ENCODE peak calls at places on chromosomes 5 and 9, in nine cellular contexts. E is fibroblast of mammary gland, F is IMR-90, V is lower leg skin, S is astrocyte, T is A549, D is epithelial cell of esophagus, N is cardiac fibroblast, M is body of pancreas. A is an unnamed sample.
A peak's percentile ranks its signal among the peaks of the same experiment; 100 is the strongest.

GRCh38 chr5:5042786-5043185 is 97.3 kb upstream of the ADAMTS16 start:
- DNase-seq in F (no peak), S (no peak), V (no peak), M (no peak), N (no peak), E (no peak), T (no peak), D (no peak), A (no peak)

GRCh38 chr9:77218612-77219011 is 41.3 kb downstream of the VPS13A start:
- DNase-seq in V (no peak), M (no peak), F (peak; percentile 86), N (peak; percentile 78), D (peak; percentile 65), E (peak; percentile 79), T (no peak), S (peak; percentile 73), A (peak; percentile 67)

GRCh38 chr5:157476699-157477408 is 16.8 kb downstream of the NIPAL4 start:
- DNase-seq in T (peak; percentile 78), D (peak; percentile 77), N (peak; percentile 81), M (peak; percentile 24), E (peak; percentile 73), V (no peak), S (peak; percentile 45), F (peak; percentile 74), A (peak; percentile 93)

GRCh38 chr5:82387041-82387818 is 109.1 kb upstream of the RPS23 start:
- DNase-seq in F (peak; percentile 18), D (peak; percentile 20), N (peak; percentile 87), M (no peak), E (peak; percentile 71), V (no peak), S (peak; percentile 97), T (peak; percentile 92), A (peak; percentile 37)

GRCh38 chr5:176166427-176166826 is 71.8 kb upstream of the SIMC1 start:
- DNase-seq in E (peak; percentile 41), M (no peak), V (no peak), N (peak; percentile 33), S (no peak), T (no peak), F (peak; percentile 71), D (peak; percentile 10), A (no peak)

GRCh38 chr5:58330781-58331180 is 129.1 kb downstream of the PLK2 start:
- DNase-seq in F (no peak), N (no peak), D (peak; percentile 88), T (no peak), E (no peak), M (no peak), S (no peak), V (no peak), A (peak; percentile 85)

GRCh38 chr9:124576751-124577150 is 69.6 kb upstream of the NR5A1 start:
- DNase-seq in N (no peak), T (no peak), F (no peak), S (no peak), D (no peak), M (no peak), V (no peak), E (no peak), A (no peak)

GRCh38 chr9:16241231-16241630 is 629.2 kb downstream of the BNC2 start:
- DNase-seq in T (peak; percentile 51), N (peak; percentile 75), D (no peak), F (peak; percentile 84), M (no peak), V (no peak), S (peak; percentile 56), E (peak; percentile 89), A (no peak)

GRCh38 chr9:105047652-105048031 is 119.7 kb upstream of the ABCA1 start:
- DNase-seq in V (no peak), E (peak; percentile 29), T (no peak), D (peak; percentile 60), M (no peak), S (no peak), N (no peak), F (peak; percentile 28), A (no peak)

GRCh38 chr5:1652873-1653707 is 129.3 kb upstream of the LPCAT1 start:
- DNase-seq in D (no peak), E (no peak), N (no peak), F (no peak), V (peak; percentile 84), T (no peak), S (no peak), M (no peak), A (no peak)

DNA sequence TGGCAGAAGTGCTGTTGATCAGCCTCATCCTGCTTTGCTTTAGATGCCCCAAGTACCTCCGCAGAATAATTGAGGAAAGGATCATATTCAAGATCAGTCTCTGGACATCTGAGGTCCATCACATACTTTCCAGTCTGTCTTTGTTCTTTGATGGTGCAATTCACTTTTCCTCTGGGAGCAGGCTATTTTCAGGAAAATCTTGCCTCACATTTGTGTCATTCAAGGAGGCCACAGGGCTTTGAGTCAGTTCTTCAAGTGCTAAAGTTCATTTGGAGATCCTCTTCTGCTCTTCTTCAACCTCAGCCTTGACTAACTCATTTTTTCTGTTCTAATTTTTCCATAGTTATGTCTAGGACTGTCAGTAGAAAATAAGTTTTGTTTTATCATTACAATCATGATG is 18.6 kb downstream of the EQTN start:
- DNase-seq in T (no peak), S (no peak), V (no peak), D (no peak), N (peak; percentile 33), M (no peak), E (peak; percentile 74), F (no peak), A (peak; percentile 11)
- TF ChIP-seq CTCF in T (no peak), S (no peak), V (no peak), D (no peak), N (no peak), M (no peak), E (no peak), F (no peak), A (no peak)

GRCh38 chr9:133980864-133981588 is 11.1 kb downstream of the VAV2 start:
- DNase-seq in F (no peak), V (no peak), N (no peak), T (no peak), S (no peak), M (no peak), D (no peak), E (no peak), A (no peak)

GRCh38 chr9:133981589-133981957 is 10.6 kb downstream of the VAV2 start:
- DNase-seq in F (no peak), D (no peak), M (no peak), S (no peak), V (no peak), N (no peak), E (no peak), T (no peak), A (no peak)

GRCh38 chr9:133982971-133983720 is 9.0 kb downstream of the VAV2 start:
- DNase-seq in T (no peak), N (no peak), F (no peak), M (no peak), S (no peak), V (no peak), D (no peak), E (no peak), A (no peak)

GRCh38 chr9:133979921-133980863 is 11.9 kb downstream of the VAV2 start:
- DNase-seq in N (no peak), F (no peak), D (no peak), S (no peak), M (peak; percentile 72), E (no peak), V (no peak), T (no peak), A (no peak)

DNA sequence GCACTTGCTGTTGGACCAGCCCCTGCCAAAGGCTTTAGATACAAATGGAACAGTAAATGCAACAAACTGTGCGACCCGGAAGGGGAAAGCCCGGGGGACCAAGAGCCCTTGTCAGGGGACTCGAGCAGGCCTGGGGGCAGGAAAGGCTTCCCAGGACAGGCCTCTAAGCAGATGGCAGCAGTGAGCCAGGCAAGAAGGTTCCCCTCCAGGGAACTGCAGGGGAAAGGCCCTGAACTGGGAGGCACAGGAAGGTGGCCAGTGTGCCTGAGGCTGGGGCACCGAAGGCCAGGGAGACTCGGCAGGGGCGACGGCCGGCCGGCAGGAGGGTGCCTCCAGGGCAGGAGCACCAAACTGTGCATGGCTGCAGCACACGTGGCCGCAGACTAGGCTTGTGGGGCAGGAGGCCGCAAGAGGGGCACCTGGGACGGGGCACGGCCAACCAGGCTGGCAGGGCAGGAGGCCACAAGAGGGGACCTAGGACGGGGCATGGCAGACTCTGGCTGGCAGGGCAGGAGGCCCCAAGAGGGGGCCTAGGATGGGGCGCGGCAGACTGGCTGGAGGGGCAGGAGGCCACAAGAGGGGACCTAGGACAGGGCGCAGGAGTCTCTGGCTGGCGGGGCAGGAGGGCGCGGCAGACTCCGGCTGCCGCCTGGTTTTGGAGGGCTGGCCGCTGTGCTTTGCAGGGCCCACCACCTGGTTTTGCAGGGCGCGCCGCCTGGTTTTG is 10.0 kb downstream of the VAV2 start:
- DNase-seq in F (no peak), M (no peak), D (no peak), N (no peak), S (no peak), T (no peak), E (no peak), V (no peak), A (no peak)
- TF ChIP-seq CTCF in F (no peak), M (no peak), D (no peak), N (no peak), S (no peak), T (no peak), E (no peak), V (no peak), A (no peak)

DNA sequence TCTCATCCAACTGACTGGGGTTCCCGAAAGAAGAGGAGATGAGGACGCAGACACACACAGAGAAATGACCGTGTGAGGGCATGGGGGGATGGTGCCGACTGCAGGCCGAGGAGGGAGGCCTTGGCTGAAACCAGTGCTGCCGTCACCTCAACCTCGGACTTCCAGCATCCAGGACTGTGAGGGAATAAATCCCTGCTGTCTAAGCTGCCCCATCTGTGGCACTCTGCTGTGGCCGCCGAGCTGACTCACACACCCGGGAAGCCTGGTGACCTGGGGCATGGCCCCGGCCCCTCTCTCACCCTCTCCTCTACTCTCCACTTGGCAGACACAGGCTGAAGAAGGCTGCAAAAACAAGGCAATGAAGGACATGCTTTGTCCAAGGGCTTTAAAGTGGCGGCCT is 4.4 kb upstream of the COL5A1 start:
- DNase-seq in M (no peak), E (no peak), D (no peak), F (no peak), S (peak; percentile 52), T (no peak), V (peak; percentile 56), N (no peak), A (no peak)
- TF ChIP-seq CTCF in M (no peak), E (no peak), D (no peak), F (peak; percentile 32), S (no peak), T (no peak), V (no peak), N (no peak), A (no peak)

DNA sequence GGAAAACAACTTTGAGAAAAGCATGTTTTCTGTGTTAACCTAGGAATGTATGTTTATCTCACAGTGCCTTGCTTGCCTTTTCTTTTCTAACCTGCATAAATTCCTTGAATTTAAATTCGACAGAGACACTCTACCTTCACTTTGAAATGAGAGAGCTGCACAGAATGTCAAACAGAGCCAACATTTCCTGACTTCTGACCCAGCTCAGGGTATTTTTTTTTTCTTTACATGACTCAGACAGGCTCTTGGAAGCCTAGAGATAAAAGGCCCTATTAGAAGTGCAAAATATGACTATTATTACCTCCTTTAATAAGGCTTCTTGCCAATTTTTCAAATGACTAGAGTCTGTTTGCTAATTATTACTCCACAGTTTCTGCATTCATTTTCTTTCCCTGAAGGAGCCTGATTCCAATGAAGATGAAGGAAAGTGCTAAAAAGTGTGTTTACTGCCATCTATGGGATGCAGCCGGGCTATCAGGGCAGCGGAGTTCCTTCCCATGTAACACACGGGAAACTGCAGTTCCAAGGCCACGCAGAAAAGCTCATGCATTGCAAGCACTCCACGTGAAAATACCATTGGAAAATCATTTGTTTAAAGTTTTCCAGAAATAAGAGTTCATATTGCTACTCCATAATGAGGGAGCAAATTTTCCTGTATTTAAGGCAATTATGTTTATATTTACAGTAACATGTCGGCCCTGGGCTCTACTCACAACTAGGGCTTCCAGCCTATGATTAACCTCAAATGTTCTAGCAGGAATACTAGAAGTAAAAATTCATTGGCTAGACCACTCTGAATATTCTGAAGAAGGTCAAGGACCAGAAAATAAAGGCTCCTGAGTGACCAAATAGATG is 485.6 kb downstream of the ZSWIM6 start:
- DNase-seq in S (peak; percentile 34), T (peak; percentile 64), V (no peak), F (peak; percentile 39), N (peak; percentile 55), E (peak; percentile 43), D (peak; percentile 70), M (peak; percentile 56), A (peak; percentile 53)
- TF ChIP-seq CTCF in S (peak; percentile 63), T (peak; percentile 79), V (no peak), F (peak; percentile 57), N (peak; percentile 66), E (peak; percentile 68), D (peak; percentile 82), M (peak; percentile 19), A (peak; percentile 51)